ENCODE peak calls at places on chromosome 9, in four cellular contexts. U is GM23338, X is prostate gland, Y is cardiac fibroblast. F is an unnamed sample.

GRCh38 chr9:124869466-124869985 is 7.6 kb downstream of the ARPC5L start:
- DNase-seq in Y (no peak), X (no peak), U (no peak), F (peak; percentile 40)

GRCh38 chr9:113516840-113517577 is 53.5 kb downstream of the RGS3 start:
- DNase-seq in Y (no peak), X (no peak), U (no peak), F (peak; percentile 26)

GRCh38 chr9:16315720-16316119 is 554.8 kb downstream of the BNC2 start:
- DNase-seq in X (no peak), U (no peak), Y (peak; percentile 79), F (no peak)

GRCh38 chr9:135086597-135087488 is 625 bp upstream of the OLFM1 start:
- DNase-seq in Y (no peak), X (no peak), U (no peak), F (no peak)

GRCh38 chr9:105908069-105908468 is 213.7 kb downstream of the TMEM38B start:
- DNase-seq in X (no peak), U (no peak), Y (no peak), F (no peak)

GRCh38 chr9:129989740-129990139 is 53.2 kb downstream of the FNBP1 start:
- DNase-seq in X (no peak), U (no peak), Y (peak; percentile 68), F (no peak)

GRCh38 chr9:133894377-133895321 is 97.5 kb downstream of the VAV2 start:
- DNase-seq in U (no peak), X (no peak), Y (no peak), F (no peak)

GRCh38 chr9:122468735-122469134 is 9.0 kb downstream of the OR1J1 start:
- DNase-seq in Y (peak; percentile 62), U (no peak), X (no peak), F (no peak)

GRCh38 chr9:26326473-26327044 is 566.0 kb downstream of the CAAP1 start:
- DNase-seq in X (peak; percentile 21), U (peak; percentile 78), Y (peak; percentile 81), F (peak; percentile 71)

GRCh38 chr9:35658894-35659220 is 765 bp downstream of the CCDC107 start:
- DNase-seq in X (no peak), Y (peak; percentile 52), U (no peak), F (peak; percentile 47)

GRCh38 chr9:130696996-130697395 is 3.4 kb downstream of the EXOSC2 start:
- DNase-seq in U (no peak), X (no peak), Y (no peak), F (no peak)

GRCh38 chr9:79196606-79197005 is 375.2 kb upstream of the TLE4 start:
- DNase-seq in X (no peak), Y (peak; percentile 32), U (no peak), F (no peak)

GRCh38 chr9:6609499-6610016 is 36.0 kb downstream of the GLDC start:
- DNase-seq in U (no peak), X (no peak), Y (no peak), F (no peak)

GRCh38 chr9:16673171-16673570 is 197.3 kb downstream of the BNC2 start:
- DNase-seq in U (no peak), Y (no peak), X (no peak), F (no peak)

GRCh38 chr9:84139296-84140100 is 158.9 kb downstream of the RMI1 start:
- DNase-seq in X (peak; percentile 56), Y (peak; percentile 84), U (no peak), F (no peak)

GRCh38 chr9:127123239-127123935 is 952 bp upstream of the ANGPTL2 start:
- DNase-seq in U (peak; percentile 11), Y (no peak), X (peak; percentile 50), F (no peak)

GRCh38 chr9:105007143-105007542 is 79.2 kb upstream of the ABCA1 start:
- DNase-seq in Y (peak; percentile 91), U (no peak), X (no peak), F (no peak)

GRCh38 chr9:130381660-130382059 is 63.1 kb upstream of the ASS1 start:
- DNase-seq in Y (no peak), X (no peak), U (no peak), F (no peak)

GRCh38 chr9:93206576-93207155 is 22.7 kb downstream of the WNK2 start:
- DNase-seq in U (no peak), X (no peak), Y (no peak), F (no peak)

GRCh38 chr9:115397591-115398312 is 279.8 kb upstream of the TNC start:
- DNase-seq in U (peak; percentile 11), X (no peak), Y (no peak), F (peak; percentile 3)

GRCh38 chr9:88024896-88025295 is 50.6 kb upstream of the CDK20 start:
- DNase-seq in U (no peak), X (no peak), Y (no peak), F (peak; percentile 73)

GRCh38 chr9:70257512-70257911 is 1.3 kb upstream of the SMC5 start:
- DNase-seq in Y (no peak), U (no peak), X (no peak), F (no peak)
- H3K4me3 ChIP-seq in Y (peak overlapping the region; percentile 89), U (peak overlapping the region; percentile 95), X (no peak overlapping the region), F (no peak overlapping the region)

DNA sequence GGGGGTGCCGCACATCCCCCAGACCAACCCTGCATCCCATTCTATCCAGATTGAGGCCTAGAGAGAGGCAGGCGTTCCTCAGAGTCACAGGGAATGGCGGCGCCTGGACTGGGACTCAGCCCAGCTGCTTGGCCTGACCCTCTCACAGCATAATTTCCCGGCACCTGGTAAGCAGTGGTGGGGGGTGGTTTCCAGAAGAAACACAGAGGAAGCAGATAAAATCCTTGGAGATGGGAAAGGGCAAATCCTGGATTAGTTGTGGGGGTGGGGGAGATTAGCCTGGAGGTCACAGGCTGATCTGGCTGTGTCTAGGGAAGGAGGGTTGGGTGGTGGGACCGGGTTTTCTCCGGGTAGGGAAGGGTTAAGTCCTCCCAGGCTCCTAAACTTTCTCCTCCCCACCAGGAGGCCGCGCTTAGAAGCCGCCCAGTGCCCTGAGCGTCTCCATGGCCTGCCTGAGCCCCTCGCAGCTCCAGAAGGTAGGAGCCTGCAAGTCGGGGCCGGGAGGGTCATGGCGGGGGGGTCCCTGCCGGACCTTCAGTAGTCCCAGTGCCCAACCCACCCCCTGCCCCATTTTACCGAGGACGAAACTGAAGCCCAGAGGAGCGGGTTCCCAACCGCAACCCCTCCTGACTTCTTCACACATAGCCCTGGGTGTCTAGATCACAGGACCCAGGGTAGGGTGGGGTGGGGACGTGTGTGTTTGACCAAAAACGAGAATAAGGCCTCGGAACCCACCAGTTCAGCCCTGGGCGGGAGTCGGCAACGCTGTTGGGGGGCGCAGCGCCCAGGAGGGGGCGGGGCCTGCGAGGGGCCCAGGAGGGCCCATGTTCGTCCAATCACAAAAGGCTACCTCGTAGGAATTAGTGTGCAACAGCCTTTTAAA is 1.3 kb downstream of the PHYHD1 start:
- DNase-seq in Y (peak; percentile 83), U (peak; percentile 92), X (peak; percentile 42), F (peak; percentile 86)
- H3K4me3 ChIP-seq in Y (peak overlapping the region; percentile 37), U (peak overlapping the region; percentile 80), X (peak overlapping the region; percentile 53), F (peak overlapping the region; percentile 62)

DNA sequence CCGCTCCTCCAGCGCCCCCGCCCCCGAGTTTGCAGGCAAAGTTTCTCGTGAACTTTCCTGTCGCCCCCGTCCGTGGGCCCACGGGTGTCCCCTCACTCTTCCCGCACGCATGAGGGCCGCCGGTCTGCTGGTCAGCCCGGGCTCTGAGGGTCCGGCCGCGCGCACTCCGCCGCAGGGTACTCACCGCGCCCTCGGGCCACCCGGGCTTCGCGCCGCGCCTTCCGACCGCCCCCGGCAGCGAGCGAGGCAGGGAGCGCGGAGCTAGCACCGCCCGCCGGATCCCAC is 211 bp downstream of the CNTFR start:
- DNase-seq in X (no peak), U (no peak), Y (no peak), F (no peak)
- H3K4me3 ChIP-seq in X (peak overlapping the region; percentile 46), U (peak overlapping the region; percentile 70), Y (no peak overlapping the region), F (peak overlapping the region; percentile 86)

GRCh38 chr9:102941868-102942267 is 53.3 kb upstream of the CYLC2 start:
- DNase-seq in U (no peak), Y (no peak), X (no peak), F (no peak)
- H3K4me3 ChIP-seq in U (no peak overlapping the region), Y (no peak overlapping the region), X (no peak overlapping the region), F (no peak overlapping the region)

DNA sequence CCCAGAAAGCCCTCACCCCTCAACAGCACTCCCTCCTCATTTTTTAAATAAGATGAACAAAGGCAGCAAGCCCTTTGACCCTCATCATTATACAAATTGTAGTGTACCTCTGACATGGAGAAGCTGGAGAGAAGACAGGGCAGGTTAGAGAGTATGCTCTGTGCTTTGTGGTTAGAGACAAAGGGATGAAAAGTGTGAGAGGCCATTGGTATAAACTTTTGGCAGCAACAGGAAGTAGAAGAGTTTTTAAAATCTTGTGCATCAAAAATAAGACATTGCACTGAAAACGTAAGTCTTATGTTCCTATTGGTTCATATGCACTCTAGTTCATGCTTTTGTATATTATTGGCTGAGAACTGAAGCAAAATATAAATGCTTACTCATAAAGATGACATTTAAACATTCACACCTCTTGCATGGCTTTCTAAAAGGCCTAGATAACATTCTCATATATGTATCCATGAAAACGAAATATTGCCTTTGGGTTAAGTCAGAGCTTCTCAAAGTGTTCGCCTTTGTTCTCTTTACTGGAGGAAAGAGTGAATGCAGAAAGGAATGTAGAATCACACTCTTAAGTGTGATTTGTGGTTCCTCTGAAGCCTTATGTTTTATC is 157.9 kb downstream of the PALM2AKAP2 start:
- DNase-seq in Y (no peak), X (no peak), U (no peak), F (no peak)
- H3K4me3 ChIP-seq in Y (no peak overlapping the region), X (no peak overlapping the region), U (no peak overlapping the region), F (no peak overlapping the region)

DNA sequence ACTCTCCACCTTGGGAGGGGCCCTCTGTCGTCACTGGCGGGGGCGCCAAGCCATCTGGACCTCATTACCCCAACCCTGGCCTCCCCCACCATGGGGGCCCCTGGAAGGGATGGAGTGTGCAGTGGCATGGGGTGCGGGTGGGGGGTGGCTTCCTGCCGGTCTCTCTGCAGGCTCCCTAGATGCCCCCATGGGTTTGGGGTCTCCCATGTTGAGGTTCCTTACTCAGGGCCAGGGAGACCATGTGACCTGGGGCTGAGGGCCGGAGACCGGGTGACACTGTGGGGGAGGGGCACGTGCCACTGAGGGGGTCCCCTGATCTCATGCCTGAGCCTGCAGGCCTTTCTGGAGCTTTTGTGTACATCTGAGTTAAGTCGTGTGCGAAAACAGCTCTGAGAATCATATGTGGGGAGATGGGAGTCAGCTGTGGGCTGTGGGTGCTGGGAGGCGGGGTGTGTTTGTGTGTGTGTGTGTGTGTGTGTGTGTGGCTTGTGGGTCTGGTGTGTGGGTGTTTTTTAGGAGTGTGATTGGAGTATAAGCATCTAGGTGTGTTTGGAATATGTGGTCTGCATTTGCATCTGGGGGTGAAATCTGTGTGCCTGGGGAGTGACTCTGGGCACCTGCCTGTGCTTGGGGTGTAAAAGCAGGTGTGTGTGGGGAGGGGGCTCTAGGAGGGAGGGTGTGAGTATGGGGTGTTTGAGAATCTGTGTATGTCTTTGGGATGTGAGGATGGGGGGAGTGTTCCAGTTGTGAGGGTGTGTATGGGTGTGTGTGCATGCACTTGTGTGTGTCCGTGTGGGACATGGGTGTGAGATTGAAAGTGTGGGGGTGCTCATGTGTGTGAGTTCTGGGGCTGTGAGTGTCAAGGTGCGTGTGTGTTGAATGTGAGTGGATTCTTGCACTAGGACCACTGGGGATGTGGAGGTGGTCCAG is 32.1 kb downstream of the GOLGA2 start:
- DNase-seq in U (no peak), X (no peak), Y (peak; percentile 29), F (no peak)
- H3K4me3 ChIP-seq in U (no peak overlapping the region), X (peak overlapping the region; percentile 13), Y (peak overlapping the region; percentile 43), F (no peak overlapping the region)

DNA sequence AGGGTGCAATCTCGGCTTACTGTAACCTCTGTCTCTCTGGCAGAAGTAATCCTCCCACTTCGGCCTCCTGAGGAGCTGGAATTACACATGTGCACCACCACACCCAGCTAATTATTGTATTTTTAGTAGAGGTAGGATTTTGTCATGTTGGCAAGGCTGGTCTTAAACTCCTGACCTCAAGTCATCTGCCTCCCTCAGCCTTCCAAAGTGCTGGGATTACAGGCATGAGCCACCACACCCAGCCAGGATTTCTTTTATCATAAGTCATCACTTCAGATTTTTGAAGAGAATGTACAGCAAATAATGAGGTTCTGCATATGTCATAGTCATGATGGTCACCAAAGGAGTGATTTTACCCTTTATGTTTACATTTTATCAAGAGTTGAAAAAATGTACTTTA is 108.1 kb downstream of the GCNT1 start:
- DNase-seq in X (no peak), U (no peak), Y (no peak), F (no peak)
- H3K4me3 ChIP-seq in X (no peak overlapping the region), U (no peak overlapping the region), Y (no peak overlapping the region), F (no peak overlapping the region)

GRCh38 chr9:118809160-118809625 is 560.0 kb downstream of the BRINP1 start:
- DNase-seq in X (no peak), Y (no peak), U (peak; percentile 82), F (peak; percentile 23)
- H3K4me3 ChIP-seq in X (peak overlapping the region; percentile 4), Y (no peak overlapping the region), U (peak overlapping the region; percentile 56), F (peak overlapping the region; percentile 11)